ENCODE peak calls at places on chromosomes 7 and 10, in six cellular contexts. One of them, this sample, is unnamed.

GRCh38 chr7:17477182-17477581 is 178.7 kb downstream of the AHR start:
- DNase-seq in K562: no peak
- DNase-seq in NB4: no peak
- DNase-seq in A549: no peak
- DNase-seq in GM12878: no peak
- DNase-seq in HepG2: no peak
- DNase-seq in this sample: no peak

GRCh38 chr10:108877130-108877529 is 1046.2 kb downstream of the XPNPEP1 start:
- DNase-seq in HepG2: no peak
- DNase-seq in K562: no peak
- DNase-seq in A549: no peak
- DNase-seq in GM12878: no peak
- DNase-seq in NB4: no peak
- DNase-seq in this sample: no peak

GRCh38 chr7:27200761-27201230 is 905 bp upstream of the HOXA13 start:
- DNase-seq in GM12878: no peak
- DNase-seq in A549: no peak
- DNase-seq in HepG2: no peak
- DNase-seq in NB4: peak; percentile 73
- DNase-seq in K562: no peak
- DNase-seq in this sample: no peak

GRCh38 chr10:9081253-9081652 is 1026.8 kb downstream of the GATA3 start:
- DNase-seq in A549: no peak
- DNase-seq in HepG2: no peak
- DNase-seq in GM12878: no peak
- DNase-seq in NB4: no peak
- DNase-seq in K562: no peak
- DNase-seq in this sample: no peak

GRCh38 chr7:124250297-124251034 is 217.6 kb upstream of the TMEM229A start:
- DNase-seq in GM12878: no peak
- DNase-seq in K562: no peak
- DNase-seq in A549: no peak
- DNase-seq in NB4: no peak
- DNase-seq in HepG2: no peak
- DNase-seq in this sample: no peak

GRCh38 chr10:102066421-102067068 is 1.4 kb downstream of the HPS6 start:
- DNase-seq in A549: no peak
- DNase-seq in HepG2: no peak
- DNase-seq in NB4: no peak
- DNase-seq in GM12878: no peak
- DNase-seq in K562: no peak
- DNase-seq in this sample: no peak

GRCh38 chr10:91700273-91700672 is 67.4 kb upstream of the PPP1R3C start:
- DNase-seq in NB4: no peak
- DNase-seq in A549: no peak
- DNase-seq in HepG2: no peak
- DNase-seq in K562: no peak
- DNase-seq in GM12878: no peak
- DNase-seq in this sample: no peak

GRCh38 chr10:51716981-51717380 is 17.6 kb upstream of the CSTF2T start:
- DNase-seq in A549: no peak
- DNase-seq in GM12878: no peak
- DNase-seq in K562: no peak
- DNase-seq in NB4: no peak
- DNase-seq in HepG2: no peak
- DNase-seq in this sample: no peak

GRCh38 chr7:100209493-100209892 is 10.3 kb upstream of the PVRIG start:
- DNase-seq in NB4: no peak
- DNase-seq in K562: no peak
- DNase-seq in GM12878: no peak
- DNase-seq in HepG2: no peak
- DNase-seq in A549: no peak
- DNase-seq in this sample: no peak

GRCh38 chr7:100211342-100211780 is 8.4 kb upstream of the PVRIG start:
- DNase-seq in HepG2: no peak
- DNase-seq in A549: no peak
- DNase-seq in GM12878: peak; percentile 68
- DNase-seq in NB4: no peak
- DNase-seq in K562: no peak
- DNase-seq in this sample: no peak

GRCh38 chr7:100210803-100211202 is 8.9 kb upstream of the PVRIG start:
- DNase-seq in GM12878: no peak
- DNase-seq in A549: no peak
- DNase-seq in K562: no peak
- DNase-seq in HepG2: no peak
- DNase-seq in NB4: no peak
- DNase-seq in this sample: no peak

GRCh38 chr7:100212631-100213286 is 7.0 kb upstream of the PVRIG start:
- DNase-seq in A549: no peak
- DNase-seq in GM12878: no peak
- DNase-seq in NB4: no peak
- DNase-seq in HepG2: no peak
- DNase-seq in K562: no peak
- DNase-seq in this sample: no peak

GRCh38 chr7:100208911-100209408 is 10.8 kb upstream of the PVRIG start:
- DNase-seq in A549: no peak
- DNase-seq in NB4: no peak
- DNase-seq in K562: no peak
- DNase-seq in HepG2: no peak
- DNase-seq in GM12878: peak; percentile 87
- DNase-seq in this sample: no peak
- TF ChIP-seq MYC in A549: no peak
- TF ChIP-seq MYC in NB4: no peak
- TF ChIP-seq MYC in K562: no peak
- TF ChIP-seq MYC in HepG2: no peak
- TF ChIP-seq MYC in GM12878: no peak
- TF ChIP-seq MYC in this sample: no peak

GRCh38 chr7:45663965-45664623 is 89.9 kb downstream of the ADCY1 start:
- DNase-seq in NB4: no peak
- DNase-seq in K562: no peak
- DNase-seq in GM12878: no peak
- DNase-seq in HepG2: no peak
- DNase-seq in A549: no peak
- DNase-seq in this sample: no peak

GRCh38 chr7:45662018-45662417 is 87.8 kb downstream of the ADCY1 start:
- DNase-seq in K562: no peak
- DNase-seq in A549: no peak
- DNase-seq in GM12878: no peak
- DNase-seq in NB4: no peak
- DNase-seq in HepG2: no peak
- DNase-seq in this sample: no peak

GRCh38 chr7:45665172-45665571 is 91.0 kb downstream of the ADCY1 start:
- DNase-seq in HepG2: no peak
- DNase-seq in A549: no peak
- DNase-seq in NB4: no peak
- DNase-seq in GM12878: no peak
- DNase-seq in K562: no peak
- DNase-seq in this sample: no peak

GRCh38 chr7:45662540-45663166 is 88.5 kb downstream of the ADCY1 start:
- DNase-seq in HepG2: no peak
- DNase-seq in NB4: no peak
- DNase-seq in A549: no peak
- DNase-seq in K562: no peak
- DNase-seq in GM12878: no peak
- DNase-seq in this sample: no peak

GRCh38 chr7:45663167-45663921 is 89.2 kb downstream of the ADCY1 start:
- DNase-seq in K562: peak; percentile 75
- DNase-seq in NB4: peak; percentile 68
- DNase-seq in HepG2: peak; percentile 25
- DNase-seq in GM12878: no peak
- DNase-seq in A549: no peak
- DNase-seq in this sample: no peak
- TF ChIP-seq MYC in K562: no peak
- TF ChIP-seq MYC in NB4: no peak
- TF ChIP-seq MYC in HepG2: no peak
- TF ChIP-seq MYC in GM12878: no peak
- TF ChIP-seq MYC in A549: no peak
- TF ChIP-seq MYC in this sample: no peak

DNA sequence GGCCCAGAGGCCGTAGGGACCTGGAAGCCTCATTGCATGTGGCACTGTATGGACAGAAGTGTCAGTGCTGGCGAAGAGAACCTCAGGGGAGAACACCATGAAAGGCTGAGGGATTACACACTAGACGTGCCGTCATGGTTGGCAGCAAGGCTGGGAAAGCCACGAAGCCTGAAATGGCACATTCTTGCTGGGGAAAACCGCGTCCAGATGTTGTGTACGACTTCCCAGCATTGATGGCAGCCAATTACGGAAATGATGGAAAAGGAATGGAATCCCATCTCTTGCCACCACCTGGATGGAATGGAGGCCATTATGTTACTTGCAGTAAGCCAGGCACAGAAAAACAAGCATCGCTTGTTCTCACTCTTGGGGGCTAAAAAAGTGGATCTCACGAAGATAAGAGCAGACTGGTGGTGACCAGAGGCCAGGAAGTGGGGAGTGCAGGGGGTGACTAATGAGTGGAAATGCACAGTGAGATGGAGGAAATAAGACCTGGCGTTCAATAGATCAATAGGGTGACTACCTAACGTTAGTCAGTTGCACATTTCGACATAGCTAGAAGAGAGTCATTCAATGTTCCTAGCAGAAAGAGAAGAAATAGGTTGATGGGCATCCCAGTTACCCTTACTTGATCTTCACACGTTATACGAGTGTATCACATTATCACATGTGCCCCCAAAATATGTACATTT is 14.6 kb upstream of the PWWP2B start:
- DNase-seq in NB4: peak; percentile 46
- DNase-seq in K562: no peak
- DNase-seq in A549: no peak
- DNase-seq in GM12878: no peak
- DNase-seq in HepG2: no peak
- DNase-seq in this sample: no peak
- TF ChIP-seq MYC in NB4: no peak
- TF ChIP-seq MYC in K562: no peak
- TF ChIP-seq MYC in A549: no peak
- TF ChIP-seq MYC in GM12878: no peak
- TF ChIP-seq MYC in HepG2: no peak
- TF ChIP-seq MYC in this sample: no peak

GRCh38 chr7:880450-880849 is 4.1 kb downstream of the GET4 start:
- DNase-seq in HepG2: no peak
- DNase-seq in K562: no peak
- DNase-seq in GM12878: no peak
- DNase-seq in NB4: no peak
- DNase-seq in A549: no peak
- DNase-seq in this sample: no peak
- TF ChIP-seq MYC in HepG2: no peak
- TF ChIP-seq MYC in K562: no peak
- TF ChIP-seq MYC in GM12878: no peak
- TF ChIP-seq MYC in NB4: no peak
- TF ChIP-seq MYC in A549: no peak
- TF ChIP-seq MYC in this sample: no peak

GRCh38 chr7:101898019-101898575 is 80.7 kb downstream of the CUX1 start:
- DNase-seq in NB4: no peak
- DNase-seq in K562: no peak
- DNase-seq in A549: no peak
- DNase-seq in GM12878: no peak
- DNase-seq in HepG2: no peak
- DNase-seq in this sample: peak; percentile 50

GRCh38 chr7:101901661-101902491 is 84.5 kb downstream of the CUX1 start:
- DNase-seq in GM12878: no peak
- DNase-seq in HepG2: no peak
- DNase-seq in NB4: no peak
- DNase-seq in A549: no peak
- DNase-seq in K562: peak; percentile 52
- DNase-seq in this sample: peak; percentile 49

GRCh38 chr7:101899616-101900015 is 82.2 kb downstream of the CUX1 start:
- DNase-seq in HepG2: no peak
- DNase-seq in A549: no peak
- DNase-seq in NB4: no peak
- DNase-seq in K562: no peak
- DNase-seq in GM12878: no peak
- DNase-seq in this sample: no peak

GRCh38 chr7:101902680-101903504 is 85.5 kb downstream of the CUX1 start:
- DNase-seq in GM12878: no peak
- DNase-seq in HepG2: no peak
- DNase-seq in NB4: peak; percentile 34
- DNase-seq in K562: peak; percentile 100
- DNase-seq in A549: no peak
- DNase-seq in this sample: peak; percentile 53

GRCh38 chr7:101900103-101900502 is 82.7 kb downstream of the CUX1 start:
- DNase-seq in GM12878: no peak
- DNase-seq in NB4: no peak
- DNase-seq in K562: no peak
- DNase-seq in HepG2: no peak
- DNase-seq in A549: no peak
- DNase-seq in this sample: no peak
- TF ChIP-seq MYC in GM12878: no peak
- TF ChIP-seq MYC in NB4: no peak
- TF ChIP-seq MYC in K562: no peak
- TF ChIP-seq MYC in HepG2: no peak
- TF ChIP-seq MYC in A549: no peak
- TF ChIP-seq MYC in this sample: no peak

DNA sequence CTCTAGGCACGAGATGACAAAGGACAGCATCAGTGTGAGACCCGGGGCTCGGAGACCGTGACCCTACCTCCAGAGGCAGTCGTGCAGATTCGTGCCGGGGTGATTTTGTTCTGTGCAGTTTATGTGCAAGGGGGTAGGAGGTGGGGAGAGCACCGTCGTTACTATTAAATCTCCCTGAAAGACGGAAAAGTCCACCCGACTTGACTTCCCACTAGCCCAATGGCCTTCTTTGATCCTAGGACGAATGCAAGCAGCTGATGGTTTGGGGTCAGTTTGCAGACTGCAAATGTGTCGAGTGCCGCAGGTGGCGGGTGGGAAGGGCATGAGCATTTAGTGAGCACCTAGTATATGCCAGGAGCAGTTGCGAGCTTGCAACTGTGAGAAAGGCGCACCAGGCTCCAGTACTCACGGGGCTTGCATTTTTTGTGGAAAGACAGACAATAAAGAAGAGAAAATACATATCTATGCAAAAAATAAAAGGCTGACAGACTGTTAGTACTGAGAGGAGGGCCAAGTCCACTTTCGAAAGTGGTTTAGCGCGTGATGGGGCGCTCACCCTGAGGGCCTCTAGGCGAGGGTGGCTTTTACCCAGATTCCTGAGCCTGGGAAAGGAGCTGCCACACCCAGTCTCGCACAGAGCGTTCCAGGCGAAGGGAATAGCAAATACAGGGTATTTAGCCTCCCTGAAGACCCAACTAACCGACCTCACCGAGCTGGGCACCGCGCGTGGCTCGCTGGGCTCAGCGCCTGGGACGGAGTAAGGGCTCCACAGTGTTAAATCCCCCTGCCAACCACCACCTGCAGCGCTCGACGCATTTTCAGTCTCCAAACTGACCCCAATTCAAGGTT is 941 bp upstream of the OSBPL3 start:
- DNase-seq in K562: no peak
- DNase-seq in A549: peak; percentile 38
- DNase-seq in HepG2: no peak
- DNase-seq in GM12878: no peak
- DNase-seq in NB4: no peak
- DNase-seq in this sample: peak; percentile 54
- TF ChIP-seq MYC in K562: no peak
- TF ChIP-seq MYC in A549: no peak
- TF ChIP-seq MYC in HepG2: no peak
- TF ChIP-seq MYC in GM12878: no peak
- TF ChIP-seq MYC in NB4: no peak
- TF ChIP-seq MYC in this sample: no peak

GRCh38 chr10:113000454-113000853 is 50.4 kb downstream of the TCF7L2 start:
- DNase-seq in HepG2: no peak
- DNase-seq in GM12878: no peak
- DNase-seq in A549: no peak
- DNase-seq in NB4: no peak
- DNase-seq in K562: no peak
- DNase-seq in this sample: no peak
- TF ChIP-seq MYC in HepG2: no peak
- TF ChIP-seq MYC in GM12878: no peak
- TF ChIP-seq MYC in A549: no peak
- TF ChIP-seq MYC in NB4: no peak
- TF ChIP-seq MYC in K562: no peak
- TF ChIP-seq MYC in this sample: no peak

GRCh38 chr7:103447073-103447960 is 1.3 kb upstream of the SLC26A5 start:
- DNase-seq in K562: peak; percentile 78
- DNase-seq in NB4: peak; percentile 68
- DNase-seq in HepG2: peak; percentile 44
- DNase-seq in GM12878: no peak
- DNase-seq in A549: peak; percentile 59
- DNase-seq in this sample: peak; percentile 39
- TF ChIP-seq MYC in K562: no peak
- TF ChIP-seq MYC in NB4: no peak
- TF ChIP-seq MYC in HepG2: no peak
- TF ChIP-seq MYC in GM12878: no peak
- TF ChIP-seq MYC in A549: no peak
- TF ChIP-seq MYC in this sample: no peak